ENCODE peak calls at places on chromosomes 13 and 19, in nine cellular contexts. K is SK-N-SH; V is endothelial cell; J is AG09319; T is CD4-positive, alpha-beta T cell; B is cardiac fibroblast; C is fibroblast of pulmonary artery; Y is NB4; F is IMR-90. I is an unnamed sample.

GRCh38 chr19:6443986-6444385 is 10.4 kb upstream of the SLC25A41 start:
- DNase-seq in K (no peak), V (no peak), J (no peak), T (no peak), B (no peak), C (no peak), Y (no peak), F (no peak), I (no peak)

GRCh38 chr13:79679334-79679733 is 198.4 kb downstream of the NDFIP2 start:
- DNase-seq in K (peak; percentile 12), V (peak; percentile 70), J (peak; percentile 47), T (no peak), B (peak; percentile 90), C (peak; percentile 88), Y (peak; percentile 73), F (peak; percentile 70), I (peak; percentile 83)

GRCh38 chr19:31448221-31448657 is 99.0 kb upstream of the TSHZ3 start:
- DNase-seq in K (peak; percentile 36), V (no peak), J (peak; percentile 36), T (no peak), B (peak; percentile 93), C (peak; percentile 93), Y (no peak), F (peak; percentile 89), I (peak; percentile 91)

GRCh38 chr13:24217601-24218281 is 57.2 kb downstream of the SPATA13 start:
- DNase-seq in K (no peak), V (no peak), J (no peak), T (no peak), B (no peak), C (peak; percentile 39), Y (peak; percentile 73), F (no peak), I (no peak)

GRCh38 chr13:48892311-48892710 is 83.4 kb upstream of the FNDC3A start:
- DNase-seq in K (no peak), V (no peak), J (no peak), T (no peak), B (peak; percentile 97), C (peak; percentile 86), Y (peak; percentile 23), F (peak; percentile 92), I (peak; percentile 98)

GRCh38 chr19:44072543-44073401 is 813 bp downstream of the ZNF284 start:
- DNase-seq in K (peak; percentile 49), V (no peak), J (no peak), T (no peak), B (peak; percentile 18), C (peak; percentile 7), Y (peak; percentile 7), F (no peak), I (peak; percentile 8)

GRCh38 chr19:33677745-33678426 is 56.1 kb downstream of the CHST8 start:
- DNase-seq in K (no peak), V (peak; percentile 19), J (no peak), T (peak; percentile 10), B (no peak), C (no peak), Y (no peak), F (no peak), I (no peak)

GRCh38 chr19:1690570-1691307 is 38.3 kb upstream of the TCF3 start:
- DNase-seq in K (peak; percentile 90), V (no peak), J (no peak), T (peak; percentile 47), B (no peak), C (peak; percentile 12), Y (peak; percentile 67), F (no peak), I (peak; percentile 20)

GRCh38 chr19:28508666-28509065 is 704.3 kb downstream of the UQCRFS1 start:
- DNase-seq in K (no peak), V (no peak), J (no peak), T (no peak), B (no peak), C (no peak), Y (no peak), F (no peak), I (no peak)

GRCh38 chr13:42821437-42821836 is 40.1 kb downstream of the FAM216B start:
- DNase-seq in K (no peak), V (no peak), J (peak; percentile 60), T (no peak), B (peak; percentile 90), C (peak; percentile 88), Y (no peak), F (peak; percentile 93), I (peak; percentile 97)

GRCh38 chr19:4388171-4389063 is 11.9 kb downstream of the SH3GL1 start:
- DNase-seq in K (no peak), V (no peak), J (no peak), T (no peak), B (no peak), C (no peak), Y (no peak), F (no peak), I (no peak)

GRCh38 chr19:45753548-45753947 is 15.5 kb downstream of the SIX5 start:
- DNase-seq in K (no peak), V (no peak), J (no peak), T (no peak), B (no peak), C (no peak), Y (no peak), F (no peak), I (no peak)

GRCh38 chr13:71213252-71213821 is 653.7 kb downstream of the DACH1 start:
- DNase-seq in K (no peak), V (no peak), J (no peak), T (no peak), B (no peak), C (no peak), Y (no peak), F (no peak), I (no peak)

GRCh38 chr13:71219671-71220070 is 647.3 kb downstream of the DACH1 start:
- DNase-seq in K (no peak), V (no peak), J (no peak), T (no peak), B (no peak), C (no peak), Y (no peak), F (no peak), I (no peak)

GRCh38 chr13:71217827-71218226 is 649.2 kb downstream of the DACH1 start:
- DNase-seq in K (no peak), V (no peak), J (no peak), T (no peak), B (no peak), C (no peak), Y (no peak), F (no peak), I (no peak)

GRCh38 chr13:71218960-71219359 is 648.0 kb downstream of the DACH1 start:
- DNase-seq in K (peak; percentile 5), V (peak; percentile 10), J (no peak), T (no peak), B (no peak), C (no peak), Y (peak; percentile 27), F (no peak), I (no peak)
- TF ChIP-seq CTCF in K (peak; percentile 19), V (no peak), J (no peak), T (no peak), B (no peak), C (no peak), Y (no peak), F (no peak), I (no peak)

GRCh38 chr13:86082116-86082515 is 282.9 kb upstream of the SLITRK6 start:
- DNase-seq in K (no peak), V (no peak), J (no peak), T (no peak), B (no peak), C (no peak), Y (no peak), F (no peak), I (no peak)

GRCh38 chr13:86080340-86080995 is 281.2 kb upstream of the SLITRK6 start:
- DNase-seq in K (no peak), V (no peak), J (no peak), T (no peak), B (no peak), C (no peak), Y (no peak), F (no peak), I (peak; percentile 3)

GRCh38 chr13:86087241-86087640 is 288.0 kb upstream of the SLITRK6 start:
- DNase-seq in K (no peak), V (no peak), J (no peak), T (no peak), B (no peak), C (no peak), Y (no peak), F (no peak), I (peak; percentile 6)

DNA sequence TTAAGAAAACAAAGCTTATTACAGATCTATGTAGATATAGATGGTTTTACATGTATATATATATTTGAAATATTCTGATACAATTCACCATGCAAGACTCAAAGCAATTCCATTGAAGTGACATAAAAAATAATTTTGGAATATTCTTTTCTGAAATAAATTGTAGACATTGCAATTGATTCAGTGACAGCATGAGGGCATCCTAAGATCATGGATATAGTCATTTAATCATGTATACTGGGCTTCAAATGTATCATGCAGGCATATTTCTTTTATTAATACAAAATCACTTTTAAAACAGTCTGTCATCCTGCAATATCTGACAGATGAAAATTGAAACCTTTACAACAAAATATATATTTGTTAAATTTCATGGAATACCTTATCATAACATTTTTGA is 286.7 kb upstream of the SLITRK6 start:
- DNase-seq in K (no peak), V (no peak), J (no peak), T (no peak), B (no peak), C (no peak), Y (no peak), F (no peak), I (no peak)
- TF ChIP-seq CTCF in K (peak; percentile 44), V (no peak), J (no peak), T (no peak), B (no peak), C (no peak), Y (no peak), F (no peak), I (no peak)

GRCh38 chr13:25372275-25373081 is 704 bp downstream of the ATP8A2 start:
- DNase-seq in K (peak; percentile 74), V (no peak), J (no peak), T (no peak), B (no peak), C (no peak), Y (no peak), F (no peak), I (no peak)

GRCh38 chr13:25377244-25377962 is 5.6 kb downstream of the ATP8A2 start:
- DNase-seq in K (no peak), V (no peak), J (no peak), T (no peak), B (no peak), C (no peak), Y (no peak), F (no peak), I (no peak)

GRCh38 chr13:25378528-25378927 is 6.8 kb downstream of the ATP8A2 start:
- DNase-seq in K (no peak), V (no peak), J (no peak), T (no peak), B (no peak), C (no peak), Y (no peak), F (no peak), I (no peak)

GRCh38 chr13:25371608-25372274 is at the start of gene ATP8A2:
- DNase-seq in K (peak; percentile 82), V (peak; percentile 23), J (no peak), T (no peak), B (no peak), C (no peak), Y (no peak), F (no peak), I (no peak)

GRCh38 chr13:25375727-25376358 is 4.1 kb downstream of the ATP8A2 start:
- DNase-seq in K (peak; percentile 76), V (peak; percentile 68), J (peak; percentile 7), T (no peak), B (peak; percentile 60), C (peak; percentile 63), Y (peak; percentile 61), F (peak; percentile 31), I (peak; percentile 46)
- TF ChIP-seq CTCF in K (peak; percentile 76), V (peak; percentile 97), J (peak; percentile 68), T (peak; percentile 74), B (peak; percentile 59), C (peak; percentile 68), Y (peak; percentile 54), F (peak; percentile 64), I (peak; percentile 66)

GRCh38 chr19:49809155-49809986 is 3.7 kb downstream of the FUZ start:
- DNase-seq in K (peak; percentile 79), V (peak; percentile 45), J (no peak), T (peak; percentile 60), B (no peak), C (no peak), Y (no peak), F (no peak), I (no peak)
- TF ChIP-seq CTCF in K (peak; percentile 22), V (no peak), J (no peak), T (no peak), B (no peak), C (no peak), Y (no peak), F (no peak), I (no peak)

I was measured in fibroblast of mammary gland.